ENCODE peak calls at places on chromosomes 4 and X, in ten cellular contexts. One of them, this sample, is unnamed.

GRCh38 chr4:19944251-19944650 is 307.5 kb upstream of the SLIT2 start:
- DNase-seq in occipital lobe: no peak
- DNase-seq in SW 1271: no peak
- DNase-seq in T-helper 1 cell: no peak
- DNase-seq in tibial artery: no peak
- DNase-seq in AG08395: no peak
- DNase-seq in globus pallidus: no peak
- DNase-seq in LoVo: no peak
- DNase-seq in SK-MEL-5: no peak
- DNase-seq in heart left ventricle: no peak
- DNase-seq in this sample: no peak

GRCh38 chrX:132365490-132365889 is 123.3 kb downstream of the MBNL3 start:
- DNase-seq in occipital lobe: no peak
- DNase-seq in SW 1271: no peak
- DNase-seq in T-helper 1 cell: no peak
- DNase-seq in tibial artery: no peak
- DNase-seq in AG08395: no peak
- DNase-seq in globus pallidus: no peak
- DNase-seq in LoVo: no peak
- DNase-seq in SK-MEL-5: no peak
- DNase-seq in heart left ventricle: no peak
- DNase-seq in this sample: no peak

GRCh38 chr4:147371661-147372060 is 109.2 kb upstream of the EDNRA start:
- DNase-seq in occipital lobe: no peak
- DNase-seq in SW 1271: no peak
- DNase-seq in T-helper 1 cell: no peak
- DNase-seq in tibial artery: no peak
- DNase-seq in AG08395: peak; percentile 32
- DNase-seq in globus pallidus: no peak
- DNase-seq in LoVo: peak; percentile 51
- DNase-seq in SK-MEL-5: no peak
- DNase-seq in heart left ventricle: no peak
- DNase-seq in this sample: no peak

GRCh38 chr4:184440593-184441358 is 33.6 kb downstream of the IRF2 start:
- DNase-seq in occipital lobe: no peak
- DNase-seq in SW 1271: no peak
- DNase-seq in T-helper 1 cell: no peak
- DNase-seq in tibial artery: no peak
- DNase-seq in AG08395: no peak
- DNase-seq in globus pallidus: no peak
- DNase-seq in LoVo: no peak
- DNase-seq in SK-MEL-5: no peak
- DNase-seq in heart left ventricle: no peak
- DNase-seq in this sample: no peak

GRCh38 chr4:14726441-14727405 is 275.6 kb upstream of the CPEB2 start:
- DNase-seq in occipital lobe: no peak
- DNase-seq in SW 1271: no peak
- DNase-seq in T-helper 1 cell: no peak
- DNase-seq in tibial artery: no peak
- DNase-seq in AG08395: no peak
- DNase-seq in globus pallidus: no peak
- DNase-seq in LoVo: peak; percentile 74
- DNase-seq in SK-MEL-5: peak; percentile 2
- DNase-seq in heart left ventricle: no peak
- DNase-seq in this sample: no peak

GRCh38 chr4:20305976-20306375 is 54.3 kb downstream of the SLIT2 start:
- DNase-seq in occipital lobe: no peak
- DNase-seq in SW 1271: no peak
- DNase-seq in T-helper 1 cell: no peak
- DNase-seq in tibial artery: no peak
- DNase-seq in AG08395: peak; percentile 22
- DNase-seq in globus pallidus: peak; percentile 81
- DNase-seq in LoVo: no peak
- DNase-seq in SK-MEL-5: peak; percentile 62
- DNase-seq in heart left ventricle: no peak
- DNase-seq in this sample: no peak

GRCh38 chrX:78105944-78106650 is 2.0 kb downstream of the PGK1 start:
- DNase-seq in occipital lobe: no peak
- DNase-seq in SW 1271: no peak
- DNase-seq in T-helper 1 cell: no peak
- DNase-seq in tibial artery: no peak
- DNase-seq in AG08395: no peak
- DNase-seq in globus pallidus: no peak
- DNase-seq in LoVo: no peak
- DNase-seq in SK-MEL-5: peak; percentile 38
- DNase-seq in heart left ventricle: no peak
- DNase-seq in this sample: no peak

GRCh38 chr4:56271121-56271520 is 116.2 kb downstream of the AASDH start:
- DNase-seq in occipital lobe: no peak
- DNase-seq in SW 1271: no peak
- DNase-seq in T-helper 1 cell: no peak
- DNase-seq in tibial artery: no peak
- DNase-seq in AG08395: no peak
- DNase-seq in globus pallidus: no peak
- DNase-seq in LoVo: no peak
- DNase-seq in SK-MEL-5: no peak
- DNase-seq in heart left ventricle: no peak
- DNase-seq in this sample: no peak

GRCh38 chr4:173145111-173145510 is 23.5 kb upstream of the GALNT7 start:
- DNase-seq in occipital lobe: no peak
- DNase-seq in SW 1271: no peak
- DNase-seq in T-helper 1 cell: no peak
- DNase-seq in tibial artery: no peak
- DNase-seq in AG08395: no peak
- DNase-seq in globus pallidus: no peak
- DNase-seq in LoVo: no peak
- DNase-seq in SK-MEL-5: no peak
- DNase-seq in heart left ventricle: no peak
- DNase-seq in this sample: no peak

GRCh38 chr4:71692963-71693362 is 90.9 kb downstream of the GC start:
- DNase-seq in occipital lobe: no peak
- DNase-seq in SW 1271: no peak
- DNase-seq in T-helper 1 cell: no peak
- DNase-seq in tibial artery: no peak
- DNase-seq in AG08395: no peak
- DNase-seq in globus pallidus: no peak
- DNase-seq in LoVo: no peak
- DNase-seq in SK-MEL-5: no peak
- DNase-seq in heart left ventricle: no peak
- DNase-seq in this sample: no peak